ENCODE peak calls at places on chromosomes 5 and 9, in ten cellular contexts. U is suprapubic skin, V is SK-N-SH, N is HCT116, D is spleen, A is sigmoid colon, K is prostate gland, Z is Panc1, P is GM12878, L is stomach. X is an unnamed sample. For H3K4me1, the result is how much of the 10 kb centered on the place peaks cover.

GRCh38 chr5:65395526-65396155 is 86.1 kb downstream of the ADAMTS6 start:
- DNase-seq in U (no peak), P (no peak), D (no peak), Z (no peak), A (no peak), K (no peak), N (no peak), V (no peak), L (no peak), X (no peak)

GRCh38 chr5:179342577-179342976 is 2.7 kb downstream of the ADAMTS2 start:
- DNase-seq in A (no peak), Z (no peak), N (no peak), D (peak), K (no peak), U (no peak), P (no peak), L (no peak), V (peak), X (no peak)

GRCh38 chr5:1298067-1298551 is 3.2 kb upstream of the TERT start:
- DNase-seq in N (no peak), D (peak), K (no peak), V (no peak), P (no peak), L (peak), Z (no peak), A (peak), U (peak), X (peak)

GRCh38 chr9:4859035-4859434 is 66.3 kb downstream of the RCL1 start:
- DNase-seq in Z (no peak), P (no peak), V (no peak), A (no peak), D (no peak), N (no peak), U (no peak), K (no peak), L (no peak), X (no peak)

GRCh38 chr9:18673179-18673578 is 199.2 kb downstream of the ADAMTSL1 start:
- DNase-seq in N (no peak), Z (no peak), A (no peak), L (no peak), P (no peak), D (no peak), K (no peak), U (no peak), V (no peak), X (no peak)

GRCh38 chr5:10354048-10354872 is 765 bp downstream of the MARCHF6 start:
- DNase-seq in P (no peak), D (no peak), L (peak), U (no peak), A (peak), Z (no peak), K (peak), V (no peak), N (no peak), X (no peak)

GRCh38 chr5:94751456-94751855 is 133.0 kb downstream of the SLF1 start:
- DNase-seq in Z (no peak), P (no peak), N (no peak), V (no peak), K (no peak), D (no peak), U (no peak), L (no peak), A (no peak), X (no peak)

GRCh38 chr5:885529-885928 is 7.1 kb downstream of the BRD9 start:
- DNase-seq in N (no peak), D (peak), A (peak), U (no peak), L (no peak), P (no peak), Z (no peak), K (no peak), V (no peak), X (no peak)

GRCh38 chr9:8874482-8874881 is 1074.9 kb upstream of the DMAC1 start:
- DNase-seq in A (no peak), Z (no peak), L (no peak), V (peak), U (no peak), N (no peak), D (no peak), K (no peak), P (no peak), X (no peak)

DNA sequence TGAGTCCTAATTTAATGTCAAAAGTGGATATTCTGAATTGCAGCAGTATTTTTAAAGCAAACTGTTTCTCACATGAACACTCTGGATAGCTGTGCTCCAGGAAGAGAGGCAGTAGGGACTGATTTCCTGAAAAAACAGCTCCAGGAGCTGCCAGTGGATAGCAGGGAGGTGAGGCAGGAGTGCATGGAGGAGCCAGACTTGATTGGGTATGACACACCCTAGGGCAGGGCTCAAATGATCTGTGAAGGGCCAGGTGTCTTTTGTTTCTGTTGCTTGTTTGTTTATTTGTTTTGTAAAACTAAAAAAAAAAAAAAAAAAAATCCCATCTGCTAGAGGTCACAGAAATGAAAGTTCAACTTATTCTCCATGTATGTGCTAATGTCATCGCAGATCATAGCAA is 83.4 kb downstream of the ADRB2 start:
- DNase-seq in K (no peak), V (no peak), Z (no peak), A (no peak), P (no peak), N (no peak), L (no peak), U (no peak), D (no peak), X (no peak)
- H3K4me1 ChIP-seq in K (under half), V (under half), Z (under half), A (under half), P (under half), N (half or more), L (under half), U (half or more), D (under half), X (under half)

GRCh38 chr9:108550111-108550510 is 305.7 kb downstream of the ACTL7B start:
- DNase-seq in A (no peak), U (no peak), L (no peak), V (no peak), P (no peak), K (no peak), Z (no peak), N (no peak), D (no peak), X (no peak)
- H3K27ac ChIP-seq in A (no peak), U (peak), L (no peak), V (no peak), P (no peak), K (no peak), Z (no peak), N (no peak), D (no peak), X (peak)

GRCh38 chr9:32395483-32396216 is 11.2 kb downstream of the ACO1 start:
- DNase-seq in V (peak), P (no peak), L (no peak), K (no peak), N (no peak), U (no peak), D (no peak), A (peak), Z (no peak), X (no peak)
- TF ChIP-seq POLR2AphosphoS5 in V (no peak), P (no peak), L (no peak), K (no peak), N (no peak), U (no peak), D (no peak), A (no peak), Z (no peak), X (peak)

GRCh38 chr9:128068656-128069221 is 707 bp downstream of the SLC25A25 start:
- DNase-seq in N (no peak), P (no peak), D (peak), K (no peak), A (no peak), V (peak), Z (no peak), L (no peak), U (no peak), X (no peak)

GRCh38 chr9:128072144-128073021 is 4.4 kb downstream of the SLC25A25 start:
- DNase-seq in U (peak), Z (no peak), L (peak), P (peak), D (no peak), K (peak), A (peak), V (no peak), N (no peak), X (peak)

GRCh38 chr9:128077847-128078503 is 9.9 kb downstream of the SLC25A25 start:
- DNase-seq in D (no peak), P (no peak), Z (no peak), K (no peak), V (no peak), L (no peak), U (no peak), A (no peak), N (no peak), X (no peak)

GRCh38 chr9:128070874-128071273 is 2.8 kb downstream of the SLC25A25 start:
- DNase-seq in D (no peak), V (no peak), N (no peak), Z (no peak), U (no peak), L (no peak), P (no peak), K (no peak), A (no peak), X (no peak)

GRCh38 chr9:128073260-128073886 is 5.3 kb downstream of the SLC25A25 start:
- DNase-seq in U (no peak), L (no peak), K (no peak), D (no peak), Z (no peak), N (no peak), V (no peak), P (no peak), A (no peak), X (no peak)
- H3K4me1 ChIP-seq in U (half or more), L (under half), K (under half), D (half or more), Z (under half), N (under half), V (under half), P (under half), A (half or more), X (under half)

DNA sequence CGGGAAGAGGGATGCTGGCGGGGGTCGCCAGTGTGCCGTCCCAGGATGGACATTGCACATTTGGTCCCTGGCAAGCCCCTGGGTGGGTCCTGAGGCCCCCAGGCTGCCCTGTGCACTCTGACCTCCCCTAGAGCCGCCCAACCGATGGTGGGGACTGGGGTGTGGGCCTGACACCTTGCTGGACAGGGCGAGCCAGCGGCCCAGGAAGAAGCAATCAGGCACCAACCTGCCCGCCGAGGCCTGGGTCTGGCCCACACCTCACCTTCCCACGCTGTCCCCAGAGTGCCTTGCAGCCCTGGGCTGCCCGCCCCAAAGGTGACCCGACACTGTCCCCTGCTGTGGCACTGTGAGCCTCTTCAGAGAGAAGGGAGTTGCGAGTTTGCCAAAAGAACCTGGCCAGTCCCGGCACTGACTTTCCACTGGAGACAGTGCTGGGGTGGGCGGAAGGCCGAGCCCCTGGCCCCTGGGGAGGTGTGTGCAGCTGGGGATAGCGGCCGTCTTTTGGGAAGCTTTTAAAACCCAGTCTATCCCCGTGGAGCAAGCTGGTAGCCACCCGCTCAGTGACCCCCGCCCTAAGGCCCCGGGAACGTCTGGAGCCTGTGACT is 12.0 kb upstream of the NRARP start:
- DNase-seq in U (no peak), K (no peak), V (peak), D (peak), P (no peak), L (peak), N (no peak), Z (no peak), A (peak), X (no peak)
- H3K27ac ChIP-seq in U (peak), K (no peak), V (no peak), D (no peak), P (no peak), L (no peak), N (no peak), Z (no peak), A (no peak), X (no peak)

DNA sequence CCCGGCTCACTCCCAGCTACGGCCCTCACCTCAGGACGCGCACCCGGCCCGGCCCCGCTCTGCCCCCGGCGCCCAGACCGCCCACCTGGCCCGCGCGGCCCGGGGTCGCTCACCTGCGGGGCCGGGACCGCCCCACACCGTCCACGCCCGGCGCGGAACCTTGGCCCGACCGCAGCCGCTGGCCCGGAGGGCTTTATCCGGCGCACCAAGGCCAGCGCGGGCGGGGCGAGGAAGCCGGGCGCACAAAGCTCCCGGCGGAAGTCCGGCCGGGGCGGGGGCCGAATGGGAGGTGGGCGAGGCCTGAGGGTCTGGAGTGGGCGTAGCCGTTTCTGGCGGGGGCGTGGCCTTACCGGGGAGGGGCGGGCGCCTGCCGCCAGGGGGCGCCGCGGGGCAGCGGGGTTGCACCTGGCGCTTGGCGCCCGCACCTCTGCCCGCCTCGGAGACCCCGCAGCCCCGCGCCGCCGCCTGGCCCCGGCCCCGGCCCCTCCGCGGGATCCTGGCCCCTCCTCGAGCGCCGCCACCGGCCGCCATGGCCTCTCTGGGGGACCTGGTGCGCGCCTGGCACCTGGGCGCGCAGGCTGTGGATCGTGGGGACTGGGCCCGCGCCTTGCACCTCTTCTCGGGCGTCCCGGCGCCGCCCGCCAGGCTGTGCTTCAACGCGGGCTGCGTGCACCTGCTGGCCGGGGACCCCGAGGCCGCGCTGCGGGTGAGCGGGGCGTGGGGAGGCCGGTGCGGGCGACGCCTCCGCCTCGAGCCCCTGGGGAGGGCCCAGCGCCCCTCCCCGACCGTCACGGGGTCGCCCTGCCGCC is at the start of the genes EXD3 and NOXA1:
- DNase-seq in L (peak), P (peak), Z (peak), U (peak), A (peak), D (peak), V (peak), K (peak), N (peak), X (peak)
- TF ChIP-seq POLR2AphosphoS5 in L (peak), P (no peak), Z (no peak), U (no peak), A (peak), D (peak), V (no peak), K (peak), N (peak), X (peak)

GRCh38 chr5:168884040-168884439 is 304.9 kb upstream of the PANK3 start:
- DNase-seq in P (no peak), A (no peak), D (no peak), K (no peak), L (no peak), N (no peak), V (no peak), Z (no peak), U (no peak), X (no peak)
- H3K4me1 ChIP-seq in P (under half), A (under half), D (under half), K (under half), L (under half), N (under half), V (under half), Z (under half), U (under half), X (under half)